ENCODE peak calls at places on chromosomes 1 and 21, in five cellular contexts. X, F, C, V and R are unnamed samples.

GRCh38 chr1:154344977-154345837 is 19.9 kb downstream of the ATP8B2 start:
- DNase-seq in X (peak; percentile 71), F (peak; percentile 79), C (peak; percentile 66), V (peak; percentile 91), R (no peak)

GRCh38 chr1:224273651-224274050 is 56.3 kb downstream of the NVL start:
- DNase-seq in X (no peak), F (no peak), C (no peak), V (no peak), R (no peak)

GRCh38 chr21:34363733-34364132 is at the start of gene KCNE2:
- DNase-seq in X (no peak), F (no peak), C (no peak), V (peak; percentile 15), R (no peak)

GRCh38 chr1:147083919-147084272 is 88.4 kb downstream of the PRKAB2 start:
- DNase-seq in X (no peak), F (no peak), C (peak; percentile 0), V (no peak), R (no peak)

GRCh38 chr1:212822956-212823355 is 24.5 kb downstream of the SPATA45 start:
- DNase-seq in X (no peak), F (no peak), C (no peak), V (no peak), R (no peak)

GRCh38 chr1:221494670-221495069 is 247.2 kb downstream of the DUSP10 start:
- DNase-seq in X (no peak), F (no peak), C (no peak), V (no peak), R (no peak)

GRCh38 chr1:206471993-206472392 is 1.7 kb downstream of the IKBKE start:
- DNase-seq in X (no peak), F (no peak), C (no peak), V (no peak), R (no peak)

GRCh38 chr1:107559881-107560280 is 405.1 kb downstream of the VAV3 start:
- DNase-seq in X (no peak), F (no peak), C (no peak), V (no peak), R (no peak)

GRCh38 chr1:36481091-36481490 is 1.6 kb downstream of the CSF3R start:
- DNase-seq in X (no peak), F (no peak), C (no peak), V (peak; percentile 38), R (no peak)

GRCh38 chr1:203463469-203464062 is 12.0 kb upstream of the PRELP start:
- DNase-seq in X (no peak), F (peak; percentile 79), C (no peak), V (peak; percentile 75), R (no peak)

GRCh38 chr1:29650041-29650400 is 413.7 kb downstream of the PTPRU start:
- DNase-seq in X (no peak), F (no peak), C (no peak), V (no peak), R (no peak)

GRCh38 chr21:21751286-21751685 is 753.1 kb downstream of the NCAM2 start:
- DNase-seq in X (no peak), F (no peak), C (no peak), V (no peak), R (no peak)

GRCh38 chr1:61561666-61562065 is 163.3 kb downstream of the TM2D1 start:
- DNase-seq in X (no peak), F (no peak), C (no peak), V (no peak), R (no peak)

GRCh38 chr1:58670200-58670599 is 29.7 kb downstream of the MYSM1 start:
- DNase-seq in X (no peak), F (no peak), C (no peak), V (no peak), R (no peak)

GRCh38 chr1:198411240-198411639 is 129.2 kb downstream of the ATP6V1G3 start:
- DNase-seq in X (no peak), F (no peak), C (no peak), V (no peak), R (no peak)

GRCh38 chr1:26237230-26237966 is 3.4 kb downstream of the CEP85 start:
- DNase-seq in X (peak; percentile 60), F (no peak), C (no peak), V (no peak), R (no peak)

GRCh38 chr1:36183309-36183856 is 27.4 kb downstream of the MAP7D1 start:
- DNase-seq in X (no peak), F (no peak), C (peak; percentile 18), V (no peak), R (no peak)

GRCh38 chr1:20555025-20555757 is 2.8 kb downstream of the FAM43B start:
- DNase-seq in X (no peak), F (no peak), C (no peak), V (no peak), R (no peak)

GRCh38 chr1:6393400-6394187 is at the start of gene ACOT7:
- DNase-seq in X (peak; percentile 89), F (peak; percentile 95), C (peak; percentile 93), V (peak; percentile 95), R (peak; percentile 92)

GRCh38 chr1:2499986-2500596 is 24.0 kb downstream of the PLCH2 start:
- DNase-seq in X (no peak), F (no peak), C (no peak), V (no peak), R (no peak)

GRCh38 chr1:232209357-232209756 is 420.6 kb downstream of the SIPA1L2 start:
- DNase-seq in X (no peak), F (no peak), C (no peak), V (peak; percentile 30), R (no peak)

GRCh38 chr1:69441496-69441895 is 126.2 kb upstream of the LRRC7 start:
- DNase-seq in X (no peak), F (no peak), C (no peak), V (no peak), R (no peak)

GRCh38 chr1:44338136-44338535 is 16.9 kb downstream of the ERI3 start:
- DNase-seq in X (no peak), F (no peak), C (no peak), V (no peak), R (no peak)

GRCh38 chr1:198756470-198756869 is 117.6 kb downstream of the PTPRC start:
- DNase-seq in X (peak; percentile 31), F (no peak), C (no peak), V (no peak), R (no peak)

GRCh38 chr1:7679873-7680790 is 91.0 kb upstream of the VAMP3 start:
- DNase-seq in X (no peak), F (peak; percentile 47), C (peak; percentile 74), V (peak; percentile 82), R (no peak)

GRCh38 chr1:189637041-189637440 is 840.6 kb downstream of the BRINP3 start:
- DNase-seq in X (no peak), F (no peak), C (no peak), V (no peak), R (no peak)

GRCh38 chr1:155466996-155467395 is 95.6 kb downstream of the ASH1L start:
- DNase-seq in X (no peak), F (peak; percentile 29), C (no peak), V (no peak), R (no peak)

GRCh38 chr1:179230251-179230650 is 774 bp upstream of the ABL2 start:
- DNase-seq in X (no peak), F (no peak), C (no peak), V (no peak), R (no peak)

GRCh38 chr1:111989531-111990025 is at the start of gene KCND3:
- DNase-seq in X (peak; percentile 17), F (peak; percentile 13), C (peak; percentile 66), V (peak; percentile 70), R (peak; percentile 14)

GRCh38 chr21:21147374-21147745 is 149.2 kb downstream of the NCAM2 start:
- DNase-seq in X (no peak), F (no peak), C (no peak), V (no peak), R (no peak)

GRCh38 chr1:201456499-201457309 is 12.3 kb downstream of the PHLDA3 start:
- DNase-seq in X (no peak), F (peak; percentile 84), C (no peak), V (peak; percentile 70), R (no peak)

GRCh38 chr1:42282024-42282579 is 52.9 kb downstream of the FOXJ3 start:
- DNase-seq in X (no peak), F (no peak), C (no peak), V (no peak), R (no peak)

DNA sequence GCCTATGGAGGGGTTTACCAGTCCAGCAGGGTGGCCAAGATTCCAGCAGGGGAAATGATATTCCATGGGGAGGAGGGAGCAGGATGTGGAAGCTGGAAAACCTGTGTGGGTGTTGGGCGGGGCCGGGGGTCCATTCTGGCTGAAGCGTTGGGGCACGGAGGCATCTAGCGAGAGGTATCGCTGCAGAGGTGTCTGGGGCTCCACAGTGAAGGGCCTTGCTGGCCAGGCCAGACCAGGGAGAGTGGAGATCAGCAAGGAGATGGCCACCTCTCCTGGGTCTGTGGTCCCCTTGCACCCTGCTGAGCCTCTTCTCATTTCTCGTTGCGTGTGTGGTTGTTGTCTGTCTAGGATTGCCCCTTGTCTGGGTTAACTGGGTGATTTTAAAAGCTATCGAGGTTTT is 6.2 kb downstream of the COQ8A start:
- DNase-seq in X (no peak), F (no peak), C (no peak), V (no peak), R (no peak)
- H3K4me3 ChIP-seq in X (no peak overlapping the region), F (no peak overlapping the region), C (no peak overlapping the region), V (no peak overlapping the region), R (no peak overlapping the region)

DNA sequence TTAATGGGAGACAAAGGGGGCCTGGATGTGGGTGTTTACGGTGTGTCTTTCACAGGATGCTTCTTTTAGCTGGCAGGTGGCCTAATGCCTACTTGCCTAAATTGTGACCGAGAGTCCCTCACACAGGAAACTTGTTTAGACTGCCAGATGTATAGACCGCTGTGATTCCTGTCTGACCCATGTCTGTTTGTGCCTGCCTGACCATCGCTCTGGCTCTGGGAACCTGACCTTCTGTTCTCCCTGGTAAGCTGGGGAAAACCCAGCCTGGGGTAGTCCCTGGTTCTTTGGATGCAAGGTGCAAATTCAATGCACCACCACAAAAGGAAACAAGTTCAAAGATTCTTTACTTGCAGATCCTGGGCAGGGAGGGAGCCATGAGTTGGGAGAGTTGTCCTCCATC is 68.4 kb downstream of the DMRTA2 start:
- DNase-seq in X (no peak), F (no peak), C (no peak), V (no peak), R (no peak)
- H3K27me3 ChIP-seq in X (no peaks in the 10 kb centered on the region), F (no peaks in the 10 kb centered on the region), C (no peaks in the 10 kb centered on the region), V (peaks cover 5% of the 10 kb centered on the region), R (no peaks in the 10 kb centered on the region)

GRCh38 chr1:53062731-53063591 is 948 bp downstream of the PODN start:
- DNase-seq in X (no peak), F (no peak), C (peak; percentile 28), V (peak; percentile 81), R (no peak)

GRCh38 chr1:53063744-53064515 is 1.9 kb downstream of the PODN start:
- DNase-seq in X (no peak), F (no peak), C (no peak), V (peak; percentile 37), R (no peak)

GRCh38 chr1:53061123-53061858 is 722 bp upstream of the PODN start:
- DNase-seq in X (no peak), F (no peak), C (no peak), V (peak; percentile 51), R (no peak)

GRCh38 chr1:53060580-53060979 is 1.4 kb upstream of the PODN start:
- DNase-seq in X (no peak), F (no peak), C (no peak), V (no peak), R (no peak)

GRCh38 chr1:53061859-53062714 is at the start of gene PODN:
- DNase-seq in X (no peak), F (no peak), C (peak; percentile 54), V (peak; percentile 71), R (no peak)
- H3K4me3 ChIP-seq in X (no peak within 1 kb of the TSS), F (no peak within 1 kb of the TSS), C (peak within 1 kb of the TSS; percentile 32), V (peak within 1 kb of the TSS; percentile 69), R (no peak within 1 kb of the TSS)

GRCh38 chr21:45257673-45258341 is 29.9 kb downstream of the POFUT2 start:
- DNase-seq in X (no peak), F (no peak), C (no peak), V (peak; percentile 67), R (no peak)
- H3K27me3 ChIP-seq in X (peaks cover 73% of the 10 kb centered on the region), F (no peaks in the 10 kb centered on the region), C (no peaks in the 10 kb centered on the region), V (no peaks in the 10 kb centered on the region), R (no peaks in the 10 kb centered on the region)